ENCODE peak calls at places on chromosome 10, in six cellular contexts. F is activated CD8-positive, alpha-beta memory T cell treated with anti-CD3 and anti-CD28 coated beads, Interleukin-2, amount 10 ng/mL, durations not matched to agents 7 days and 5 days; X is psoas muscle; D is GM12878; B is effector memory CD8-positive, alpha-beta T cell; K is stimulated activated naive CD8-positive, alpha-beta T cell treated with anti-CD3 and anti-CD28 coated beads, Interleukin-15, amount 100 ng/mL, for 72 hours. O is an unnamed sample.

GRCh38 chr10:13327516-13327915 is 20.6 kb downstream of the SEPHS1 start:
- ATAC-seq in X (peak; percentile 98), D (no peak), B (no peak), F (no peak), K (no peak), O (no peak)

GRCh38 chr10:46534828-46535524 is 21.5 kb downstream of the GPRIN2 start:
- ATAC-seq in K (peak; percentile 36), F (no peak), X (no peak), B (no peak), D (no peak), O (peak; percentile 19)

GRCh38 chr10:122344741-122345258 is 29.7 kb upstream of the PLEKHA1 start:
- ATAC-seq in B (no peak), F (no peak), K (peak; percentile 36), D (no peak), X (no peak), O (no peak)

GRCh38 chr10:62732841-62733653 is 71.5 kb upstream of the ADO start:
- ATAC-seq in F (peak; percentile 90), D (peak; percentile 83), X (no peak), B (peak; percentile 88), K (peak; percentile 95), O (peak; percentile 92)

GRCh38 chr10:114645729-114646128 is 12.3 kb downstream of the ABLIM1 start:
- ATAC-seq in F (no peak), B (no peak), K (no peak), D (no peak), X (no peak), O (no peak)

GRCh38 chr10:44042926-44043602 is 341.8 kb downstream of the CXCL12 start:
- ATAC-seq in K (no peak), B (no peak), D (no peak), F (no peak), X (no peak), O (no peak)

GRCh38 chr10:104505521-104506041 is 135.5 kb upstream of the SORCS3 start:
- ATAC-seq in K (no peak), D (no peak), B (no peak), F (no peak), X (no peak), O (no peak)

GRCh38 chr10:29469481-29470354 is 165.1 kb downstream of the SVIL start:
- ATAC-seq in K (no peak), X (no peak), D (no peak), F (no peak), B (no peak), O (no peak)

GRCh38 chr10:73758704-73759511 is 14.7 kb downstream of the SEC24C start:
- ATAC-seq in B (peak; percentile 33), X (no peak), D (peak; percentile 72), K (no peak), F (peak; percentile 34), O (no peak)

GRCh38 chr10:103555321-103555649 is 61.8 kb downstream of the NEURL1 start:
- ATAC-seq in X (no peak), K (peak; percentile 38), B (no peak), D (no peak), F (peak; percentile 11), O (peak; percentile 14)

GRCh38 chr10:11573497-11573896 is 38.0 kb downstream of the USP6NL start:
- ATAC-seq in B (no peak), F (no peak), X (no peak), K (no peak), D (peak; percentile 82), O (peak; percentile 79)

GRCh38 chr10:96703358-96703757 is 17.0 kb downstream of the PIK3AP1 start:
- ATAC-seq in B (no peak), F (no peak), D (peak; percentile 12), X (no peak), K (no peak), O (peak; percentile 47)